ENCODE peak calls at places on chromosomes 12 and 14, in eight cellular contexts. X is transverse colon, M is SK-N-SH, J is stomach, I is ovary, S is A549, F is HepG2, W is tibial nerve. B is an unnamed sample.

GRCh38 chr14:96251656-96252155 is 4.3 kb upstream of the BDKRB1 start:
- DNase-seq in X (no peak), M (no peak), J (no peak), I (no peak), S (no peak), F (no peak), W (no peak), B (no peak)

GRCh38 chr14:92397140-92397815 is 74.3 kb downstream of the SLC24A4 start:
- DNase-seq in X (no peak), M (no peak), J (no peak), I (no peak), S (peak; percentile 68), F (no peak), W (no peak), B (no peak)

GRCh38 chr12:65958456-65958855 is 134.2 kb downstream of the HMGA2 start:
- DNase-seq in X (no peak), M (no peak), J (no peak), I (no peak), S (no peak), F (no peak), W (no peak), B (no peak)

GRCh38 chr12:48084066-48084465 is 21.8 kb downstream of the SENP1 start:
- DNase-seq in X (no peak), M (peak; percentile 14), J (no peak), I (no peak), S (no peak), F (no peak), W (no peak), B (no peak)

GRCh38 chr14:67151082-67151666 is 38.1 kb upstream of the GARIN2 start:
- DNase-seq in X (no peak), M (no peak), J (no peak), I (no peak), S (no peak), F (no peak), W (no peak), B (no peak)

GRCh38 chr14:55126089-55126488 is 3.0 kb upstream of the LGALS3 start:
- DNase-seq in X (no peak), M (no peak), J (no peak), I (no peak), S (no peak), F (no peak), W (no peak), B (no peak)

GRCh38 chr12:100503228-100503628 is 29.6 kb downstream of the NR1H4 start:
- DNase-seq in X (no peak), M (no peak), J (no peak), I (no peak), S (no peak), F (no peak), W (no peak), B (no peak)

GRCh38 chr14:50619569-50620141 is 48.5 kb downstream of the SAV1 start:
- DNase-seq in X (no peak), M (peak; percentile 27), J (no peak), I (no peak), S (peak; percentile 34), F (peak; percentile 38), W (no peak), B (no peak)

GRCh38 chr12:78248321-78248720 is 417.6 kb downstream of the NAV3 start:
- DNase-seq in X (no peak), M (no peak), J (no peak), I (no peak), S (no peak), F (no peak), W (no peak), B (no peak)

GRCh38 chr12:42607584-42607984 is 18.0 kb upstream of the PRICKLE1 start:
- DNase-seq in X (no peak), M (no peak), J (no peak), I (no peak), S (no peak), F (no peak), W (no peak), B (no peak)

GRCh38 chr12:52454411-52455201 is 2.7 kb upstream of the KRT6B start:
- DNase-seq in X (no peak), M (no peak), J (no peak), I (no peak), S (no peak), F (no peak), W (no peak), B (no peak)

GRCh38 chr14:33964599-33965317 is 13.9 kb upstream of the EGLN3 start:
- DNase-seq in X (no peak), M (no peak), J (no peak), I (no peak), S (no peak), F (no peak), W (no peak), B (no peak)

GRCh38 chr14:90664911-90665695 is 151.1 kb downstream of the TTC7B start:
- DNase-seq in X (no peak), M (no peak), J (no peak), I (no peak), S (no peak), F (no peak), W (no peak), B (no peak)

GRCh38 chr12:89160716-89161123 is 191.6 kb downstream of the DUSP6 start:
- DNase-seq in X (peak; percentile 15), M (peak; percentile 14), J (no peak), I (no peak), S (no peak), F (no peak), W (peak; percentile 39), B (peak; percentile 69)

GRCh38 chr12:69540606-69541386 is 44.5 kb upstream of the CCT2 start:
- DNase-seq in X (no peak), M (no peak), J (no peak), I (no peak), S (no peak), F (no peak), W (no peak), B (no peak)

GRCh38 chr12:55428844-55429243 is 2.8 kb downstream of the OR6C76 start:
- DNase-seq in X (no peak), M (no peak), J (no peak), I (no peak), S (no peak), F (no peak), W (no peak), B (no peak)

GRCh38 chr12:74401035-74401434 is 136.6 kb upstream of the ATXN7L3B start:
- DNase-seq in X (no peak), M (no peak), J (no peak), I (no peak), S (peak; percentile 11), F (no peak), W (no peak), B (no peak)

GRCh38 chr12:104467346-104467837 is 10.6 kb downstream of the CHST11 start:
- DNase-seq in X (no peak), M (no peak), J (no peak), I (no peak), S (no peak), F (no peak), W (no peak), B (no peak)

GRCh38 chr12:114769634-114770033 is 85.7 kb upstream of the TBX3 start:
- DNase-seq in X (no peak), M (no peak), J (no peak), I (no peak), S (no peak), F (peak; percentile 34), W (no peak), B (no peak)

GRCh38 chr14:51884086-51884927 is 23.9 kb downstream of the GNG2 start:
- DNase-seq in X (no peak), M (peak; percentile 37), J (no peak), I (no peak), S (no peak), F (no peak), W (no peak), B (no peak)

GRCh38 chr12:40375076-40375475 is 150.3 kb downstream of the LRRK2 start:
- DNase-seq in X (no peak), M (no peak), J (no peak), I (no peak), S (no peak), F (peak; percentile 2), W (no peak), B (no peak)

GRCh38 chr14:55111122-55111705 is 17.8 kb upstream of the LGALS3 start:
- DNase-seq in X (peak; percentile 39), M (no peak), J (no peak), I (no peak), S (no peak), F (no peak), W (no peak), B (peak; percentile 46)

GRCh38 chr14:69423279-69423678 is 24.8 kb downstream of the SLC39A9 start:
- DNase-seq in X (no peak), M (no peak), J (no peak), I (no peak), S (no peak), F (no peak), W (no peak), B (no peak)

GRCh38 chr12:26878661-26879119 is 45.7 kb upstream of the ITPR2 start:
- DNase-seq in X (peak; percentile 74), M (peak; percentile 22), J (peak; percentile 85), I (peak; percentile 60), S (no peak), F (no peak), W (peak; percentile 26), B (peak; percentile 92)

GRCh38 chr14:100875126-100875525 is 28.4 kb downstream of the RTL1 start:
- DNase-seq in X (no peak), M (no peak), J (no peak), I (peak; percentile 10), S (no peak), F (no peak), W (no peak), B (no peak)
- TF ChIP-seq EP300 in X (no peak), M (no peak), J (no peak), I (no peak), S (no peak), F (no peak), W (no peak), B (no peak)

GRCh38 chr12:71216725-71217579 is 59.2 kb upstream of the TSPAN8 start:
- DNase-seq in X (peak; percentile 68), M (peak; percentile 13), J (peak; percentile 38), I (no peak), S (peak; percentile 5), F (peak; percentile 28), W (peak; percentile 16), B (no peak)
- TF ChIP-seq EP300 in X (no peak), M (no peak), J (no peak), I (no peak), S (no peak), F (no peak), W (no peak), B (no peak)

DNA sequence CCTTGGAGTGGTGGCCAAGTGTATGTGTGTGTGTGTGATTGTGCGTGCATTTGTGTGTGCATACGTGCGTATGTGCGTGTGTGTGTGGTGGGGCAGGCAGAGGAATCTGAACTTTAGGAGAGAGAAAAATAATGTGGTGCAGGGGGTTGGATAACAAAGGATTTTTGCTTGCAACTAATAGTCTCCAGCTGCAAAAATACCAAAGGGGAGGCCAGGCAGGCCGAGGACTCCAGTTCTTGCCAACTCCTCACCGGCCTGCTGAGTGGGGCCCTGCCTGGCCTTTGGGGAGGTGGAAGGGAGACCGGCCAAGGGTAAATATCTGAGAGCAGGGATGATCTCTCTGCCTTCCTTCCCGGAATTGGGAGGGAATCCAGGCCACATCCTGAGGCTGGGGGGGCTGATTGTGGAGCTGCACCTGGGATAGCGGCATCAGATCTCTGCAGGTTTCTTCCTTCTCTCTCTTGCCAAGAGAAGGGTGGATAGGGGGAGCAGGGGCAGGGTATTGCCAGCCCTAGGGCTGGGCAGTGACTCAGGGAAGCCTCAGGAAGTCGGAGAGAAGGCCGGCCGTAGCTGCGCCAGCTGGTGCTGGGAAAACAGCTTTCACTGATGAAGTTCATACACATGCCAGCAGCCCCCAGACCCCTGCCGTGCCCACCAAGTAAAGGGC is 4.5 kb upstream of the LRP1-AS start:
- DNase-seq in X (no peak), M (peak; percentile 62), J (no peak), I (peak; percentile 85), S (no peak), F (no peak), W (peak; percentile 69), B (peak; percentile 84)
- TF ChIP-seq EP300 in X (no peak), M (no peak), J (no peak), I (no peak), S (no peak), F (no peak), W (no peak), B (no peak)

GRCh38 chr12:132761032-132761910 is at the start of gene ANKLE2:
- DNase-seq in X (peak; percentile 50), M (peak; percentile 91), J (peak; percentile 54), I (peak; percentile 61), S (peak; percentile 42), F (peak; percentile 23), W (peak; percentile 17), B (peak; percentile 78)
- TF ChIP-seq EP300 in X (no peak), M (no peak), J (no peak), I (no peak), S (no peak), F (no peak), W (no peak), B (no peak)